ENCODE peak calls at places on chromosome 20, in nine cellular contexts. One of them, this sample, is unnamed.

GRCh38 chr20:61719691-61720347 is 345.9 kb downstream of the TAF4 start:
- DNase-seq in MM.1S: no peak
- DNase-seq in choroid plexus epithelial cell: no peak
- DNase-seq in mucosa of descending colon: no peak
- DNase-seq in cardiac muscle cell: no peak
- DNase-seq in mammary epithelial cell: no peak
- DNase-seq in dorsolateral prefrontal cortex: no peak
- DNase-seq in bronchial epithelial cell: no peak
- DNase-seq in IMR-90: no peak
- DNase-seq in this sample: no peak

GRCh38 chr20:62923669-62924566 is 2.4 kb downstream of the DIDO1 start:
- DNase-seq in mucosa of descending colon: no peak
- DNase-seq in cardiac muscle cell: no peak
- DNase-seq in MM.1S: no peak
- DNase-seq in IMR-90: no peak
- DNase-seq in dorsolateral prefrontal cortex: no peak
- DNase-seq in choroid plexus epithelial cell: no peak
- DNase-seq in bronchial epithelial cell: no peak
- DNase-seq in mammary epithelial cell: no peak
- DNase-seq in this sample: no peak

GRCh38 chr20:9392892-9393857 is 121.2 kb upstream of the LAMP5 start:
- DNase-seq in IMR-90: peak; percentile 73
- DNase-seq in cardiac muscle cell: peak; percentile 82
- DNase-seq in mammary epithelial cell: peak; percentile 40
- DNase-seq in dorsolateral prefrontal cortex: peak; percentile 74
- DNase-seq in MM.1S: peak; percentile 63
- DNase-seq in mucosa of descending colon: peak; percentile 65
- DNase-seq in choroid plexus epithelial cell: peak; percentile 81
- DNase-seq in bronchial epithelial cell: peak; percentile 47
- DNase-seq in this sample: no peak

GRCh38 chr20:31998246-31998645 is 12.0 kb upstream of the CCM2L start:
- DNase-seq in dorsolateral prefrontal cortex: no peak
- DNase-seq in bronchial epithelial cell: no peak
- DNase-seq in MM.1S: no peak
- DNase-seq in cardiac muscle cell: no peak
- DNase-seq in IMR-90: no peak
- DNase-seq in mammary epithelial cell: no peak
- DNase-seq in choroid plexus epithelial cell: no peak
- DNase-seq in mucosa of descending colon: no peak
- DNase-seq in this sample: no peak

GRCh38 chr20:35008411-35009342 is 53.0 kb downstream of the MYH7B start:
- DNase-seq in cardiac muscle cell: no peak
- DNase-seq in MM.1S: no peak
- DNase-seq in bronchial epithelial cell: no peak
- DNase-seq in mucosa of descending colon: no peak
- DNase-seq in dorsolateral prefrontal cortex: peak; percentile 36
- DNase-seq in choroid plexus epithelial cell: no peak
- DNase-seq in IMR-90: no peak
- DNase-seq in mammary epithelial cell: no peak
- DNase-seq in this sample: no peak

GRCh38 chr20:20410678-20411077 is 42.8 kb downstream of the INSM1 start:
- DNase-seq in MM.1S: no peak
- DNase-seq in choroid plexus epithelial cell: peak; percentile 7
- DNase-seq in mucosa of descending colon: peak; percentile 68
- DNase-seq in IMR-90: no peak
- DNase-seq in cardiac muscle cell: peak; percentile 71
- DNase-seq in dorsolateral prefrontal cortex: peak; percentile 59
- DNase-seq in mammary epithelial cell: no peak
- DNase-seq in bronchial epithelial cell: peak; percentile 10
- DNase-seq in this sample: no peak

GRCh38 chr20:49385471-49385870 is 97.0 kb downstream of the KCNB1 start:
- DNase-seq in bronchial epithelial cell: peak; percentile 37
- DNase-seq in mammary epithelial cell: peak; percentile 33
- DNase-seq in MM.1S: peak; percentile 36
- DNase-seq in mucosa of descending colon: peak; percentile 15
- DNase-seq in IMR-90: peak; percentile 22
- DNase-seq in cardiac muscle cell: peak; percentile 34
- DNase-seq in choroid plexus epithelial cell: peak; percentile 65
- DNase-seq in dorsolateral prefrontal cortex: no peak
- DNase-seq in this sample: no peak

GRCh38 chr20:48760403-48760889 is 67.4 kb downstream of the PREX1 start:
- DNase-seq in bronchial epithelial cell: peak; percentile 69
- DNase-seq in choroid plexus epithelial cell: peak; percentile 48
- DNase-seq in mammary epithelial cell: peak; percentile 27
- DNase-seq in mucosa of descending colon: peak; percentile 28
- DNase-seq in cardiac muscle cell: no peak
- DNase-seq in MM.1S: peak; percentile 61
- DNase-seq in IMR-90: peak; percentile 24
- DNase-seq in dorsolateral prefrontal cortex: no peak
- DNase-seq in this sample: no peak

GRCh38 chr20:58753929-58754551 is 61.4 kb downstream of the NPEPL1 start:
- DNase-seq in mammary epithelial cell: no peak
- DNase-seq in dorsolateral prefrontal cortex: no peak
- DNase-seq in choroid plexus epithelial cell: no peak
- DNase-seq in mucosa of descending colon: no peak
- DNase-seq in bronchial epithelial cell: no peak
- DNase-seq in IMR-90: no peak
- DNase-seq in MM.1S: no peak
- DNase-seq in cardiac muscle cell: no peak
- DNase-seq in this sample: no peak

GRCh38 chr20:58753267-58753928 is 60.8 kb downstream of the NPEPL1 start:
- DNase-seq in mammary epithelial cell: no peak
- DNase-seq in IMR-90: no peak
- DNase-seq in cardiac muscle cell: peak; percentile 2
- DNase-seq in mucosa of descending colon: no peak
- DNase-seq in bronchial epithelial cell: no peak
- DNase-seq in dorsolateral prefrontal cortex: no peak
- DNase-seq in choroid plexus epithelial cell: no peak
- DNase-seq in MM.1S: no peak
- DNase-seq in this sample: no peak

GRCh38 chr20:58752565-58752964 is 60.0 kb downstream of the NPEPL1 start:
- DNase-seq in cardiac muscle cell: no peak
- DNase-seq in MM.1S: no peak
- DNase-seq in mucosa of descending colon: no peak
- DNase-seq in IMR-90: no peak
- DNase-seq in choroid plexus epithelial cell: no peak
- DNase-seq in bronchial epithelial cell: no peak
- DNase-seq in mammary epithelial cell: no peak
- DNase-seq in dorsolateral prefrontal cortex: no peak
- DNase-seq in this sample: no peak

GRCh38 chr20:58749979-58750378 is 57.4 kb downstream of the NPEPL1 start:
- DNase-seq in mucosa of descending colon: no peak
- DNase-seq in cardiac muscle cell: no peak
- DNase-seq in bronchial epithelial cell: no peak
- DNase-seq in IMR-90: no peak
- DNase-seq in MM.1S: no peak
- DNase-seq in dorsolateral prefrontal cortex: no peak
- DNase-seq in choroid plexus epithelial cell: no peak
- DNase-seq in mammary epithelial cell: no peak
- DNase-seq in this sample: no peak

GRCh38 chr20:58751956-58752355 is 59.4 kb downstream of the NPEPL1 start:
- DNase-seq in mucosa of descending colon: no peak
- DNase-seq in cardiac muscle cell: no peak
- DNase-seq in MM.1S: no peak
- DNase-seq in mammary epithelial cell: no peak
- DNase-seq in bronchial epithelial cell: no peak
- DNase-seq in dorsolateral prefrontal cortex: no peak
- DNase-seq in IMR-90: no peak
- DNase-seq in choroid plexus epithelial cell: no peak
- DNase-seq in this sample: no peak
- H3K4me3 ChIP-seq in mucosa of descending colon: no peak overlapping the region
- H3K4me3 ChIP-seq in cardiac muscle cell: no peak overlapping the region
- H3K4me3 ChIP-seq in MM.1S: no peak overlapping the region
- H3K4me3 ChIP-seq in mammary epithelial cell: no peak overlapping the region
- H3K4me3 ChIP-seq in bronchial epithelial cell: no peak overlapping the region
- H3K4me3 ChIP-seq in dorsolateral prefrontal cortex: no peak overlapping the region
- H3K4me3 ChIP-seq in IMR-90: no peak overlapping the region
- H3K4me3 ChIP-seq in choroid plexus epithelial cell: no peak overlapping the region
- H3K4me3 ChIP-seq in this sample: no peak overlapping the region

DNA sequence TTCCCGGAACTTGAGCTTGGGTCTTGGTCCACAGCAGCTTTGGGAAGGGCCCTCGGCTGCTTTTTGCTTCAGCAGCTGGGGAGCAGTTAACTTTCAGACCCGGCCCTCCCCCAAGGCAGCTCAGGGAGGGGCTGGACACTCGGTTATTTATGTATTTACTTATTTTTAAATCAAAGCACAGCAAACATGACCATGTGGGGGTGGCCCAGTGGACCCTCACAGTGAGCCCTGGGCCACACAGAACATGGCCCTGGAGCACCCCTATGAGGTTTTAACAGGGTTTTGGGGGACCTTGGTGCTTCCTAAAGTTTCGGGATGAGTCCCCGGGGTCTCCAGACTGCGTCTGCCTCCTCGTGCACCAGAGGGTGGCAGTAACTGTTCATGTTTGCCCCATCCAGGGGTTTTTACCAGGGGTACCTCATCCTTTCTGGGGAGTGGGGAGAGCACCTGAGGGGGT is 26.6 kb upstream of the NPBWR2 start:
- DNase-seq in IMR-90: no peak
- DNase-seq in MM.1S: no peak
- DNase-seq in mammary epithelial cell: no peak
- DNase-seq in choroid plexus epithelial cell: peak; percentile 13
- DNase-seq in mucosa of descending colon: no peak
- DNase-seq in cardiac muscle cell: no peak
- DNase-seq in bronchial epithelial cell: no peak
- DNase-seq in dorsolateral prefrontal cortex: no peak
- DNase-seq in this sample: no peak
- TF ChIP-seq CTCF in IMR-90: peak; percentile 34
- TF ChIP-seq CTCF in MM.1S: no peak
- TF ChIP-seq CTCF in mammary epithelial cell: peak; percentile 22
- TF ChIP-seq CTCF in choroid plexus epithelial cell: peak; percentile 55
- TF ChIP-seq CTCF in mucosa of descending colon: no peak
- TF ChIP-seq CTCF in cardiac muscle cell: peak; percentile 2
- TF ChIP-seq CTCF in bronchial epithelial cell: no peak
- TF ChIP-seq CTCF in dorsolateral prefrontal cortex: no peak
- TF ChIP-seq CTCF in this sample: peak; percentile 41

GRCh38 chr20:33707668-33708067 is 12.4 kb downstream of the PXMP4 start:
- DNase-seq in cardiac muscle cell: no peak
- DNase-seq in bronchial epithelial cell: no peak
- DNase-seq in choroid plexus epithelial cell: no peak
- DNase-seq in mammary epithelial cell: no peak
- DNase-seq in IMR-90: no peak
- DNase-seq in mucosa of descending colon: no peak
- DNase-seq in dorsolateral prefrontal cortex: no peak
- DNase-seq in MM.1S: no peak
- DNase-seq in this sample: no peak

GRCh38 chr20:33710681-33711445 is 9.2 kb downstream of the PXMP4 start:
- DNase-seq in mucosa of descending colon: no peak
- DNase-seq in dorsolateral prefrontal cortex: no peak
- DNase-seq in IMR-90: no peak
- DNase-seq in cardiac muscle cell: no peak
- DNase-seq in MM.1S: no peak
- DNase-seq in bronchial epithelial cell: no peak
- DNase-seq in choroid plexus epithelial cell: no peak
- DNase-seq in mammary epithelial cell: no peak
- DNase-seq in this sample: no peak

GRCh38 chr20:33709398-33709797 is 10.7 kb downstream of the PXMP4 start:
- DNase-seq in cardiac muscle cell: no peak
- DNase-seq in dorsolateral prefrontal cortex: no peak
- DNase-seq in IMR-90: no peak
- DNase-seq in choroid plexus epithelial cell: no peak
- DNase-seq in mammary epithelial cell: no peak
- DNase-seq in bronchial epithelial cell: no peak
- DNase-seq in mucosa of descending colon: no peak
- DNase-seq in MM.1S: no peak
- DNase-seq in this sample: no peak

GRCh38 chr20:33711446-33711738 is 8.7 kb downstream of the PXMP4 start:
- DNase-seq in dorsolateral prefrontal cortex: no peak
- DNase-seq in mucosa of descending colon: no peak
- DNase-seq in IMR-90: no peak
- DNase-seq in cardiac muscle cell: no peak
- DNase-seq in MM.1S: no peak
- DNase-seq in bronchial epithelial cell: no peak
- DNase-seq in choroid plexus epithelial cell: no peak
- DNase-seq in mammary epithelial cell: no peak
- DNase-seq in this sample: no peak

DNA sequence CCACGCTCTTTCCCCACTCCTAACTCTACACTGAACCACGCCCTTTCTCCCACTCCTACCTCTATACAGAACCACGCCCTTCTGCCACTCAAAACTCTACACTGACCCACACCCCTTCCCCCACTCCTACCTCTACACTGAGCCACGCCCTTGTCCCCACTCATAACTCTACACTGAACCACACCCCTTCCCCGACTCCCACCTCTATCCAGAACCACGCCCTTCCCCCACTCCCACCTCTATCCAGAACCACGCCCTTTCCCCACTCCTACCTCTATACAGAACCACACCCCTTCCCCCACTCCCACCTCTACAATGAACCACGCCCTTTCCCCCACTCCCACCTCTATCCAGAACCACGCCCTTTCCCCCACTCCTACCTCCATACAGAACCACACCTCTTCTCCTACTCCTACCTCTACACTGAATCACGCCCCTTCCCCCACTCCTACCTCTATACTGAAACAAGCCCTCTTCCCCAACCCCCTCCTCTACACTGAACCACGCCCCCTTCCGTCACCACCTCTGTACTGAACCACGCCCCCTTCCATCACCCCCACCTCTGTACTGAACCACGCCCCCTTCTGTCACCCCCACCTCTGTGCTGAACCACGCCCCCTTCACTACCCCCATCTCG is 10.1 kb downstream of the PXMP4 start:
- DNase-seq in dorsolateral prefrontal cortex: no peak
- DNase-seq in choroid plexus epithelial cell: no peak
- DNase-seq in MM.1S: no peak
- DNase-seq in mucosa of descending colon: no peak
- DNase-seq in bronchial epithelial cell: no peak
- DNase-seq in IMR-90: no peak
- DNase-seq in mammary epithelial cell: no peak
- DNase-seq in cardiac muscle cell: no peak
- DNase-seq in this sample: no peak
- H3K4me3 ChIP-seq in dorsolateral prefrontal cortex: no peak overlapping the region
- H3K4me3 ChIP-seq in choroid plexus epithelial cell: no peak overlapping the region
- H3K4me3 ChIP-seq in MM.1S: no peak overlapping the region
- H3K4me3 ChIP-seq in mucosa of descending colon: no peak overlapping the region
- H3K4me3 ChIP-seq in bronchial epithelial cell: no peak overlapping the region
- H3K4me3 ChIP-seq in IMR-90: no peak overlapping the region
- H3K4me3 ChIP-seq in mammary epithelial cell: no peak overlapping the region
- H3K4me3 ChIP-seq in cardiac muscle cell: no peak overlapping the region
- H3K4me3 ChIP-seq in this sample: no peak overlapping the region

GRCh38 chr20:3231116-3231515 is 7.9 kb downstream of the SLC4A11 start:
- DNase-seq in bronchial epithelial cell: no peak
- DNase-seq in choroid plexus epithelial cell: no peak
- DNase-seq in IMR-90: no peak
- DNase-seq in mucosa of descending colon: no peak
- DNase-seq in cardiac muscle cell: no peak
- DNase-seq in MM.1S: no peak
- DNase-seq in dorsolateral prefrontal cortex: no peak
- DNase-seq in mammary epithelial cell: no peak
- DNase-seq in this sample: no peak

GRCh38 chr20:3235661-3236324 is 3.2 kb downstream of the SLC4A11 start:
- DNase-seq in dorsolateral prefrontal cortex: no peak
- DNase-seq in choroid plexus epithelial cell: no peak
- DNase-seq in cardiac muscle cell: no peak
- DNase-seq in mucosa of descending colon: no peak
- DNase-seq in IMR-90: peak; percentile 47
- DNase-seq in bronchial epithelial cell: peak; percentile 79
- DNase-seq in mammary epithelial cell: peak; percentile 73
- DNase-seq in MM.1S: no peak
- DNase-seq in this sample: no peak

GRCh38 chr20:3233991-3234498 is 4.9 kb downstream of the SLC4A11 start:
- DNase-seq in dorsolateral prefrontal cortex: no peak
- DNase-seq in cardiac muscle cell: no peak
- DNase-seq in mammary epithelial cell: no peak
- DNase-seq in choroid plexus epithelial cell: no peak
- DNase-seq in IMR-90: no peak
- DNase-seq in mucosa of descending colon: no peak
- DNase-seq in MM.1S: no peak
- DNase-seq in bronchial epithelial cell: no peak
- DNase-seq in this sample: no peak

GRCh38 chr20:3231889-3232588 is 7.0 kb downstream of the SLC4A11 start:
- DNase-seq in mucosa of descending colon: no peak
- DNase-seq in dorsolateral prefrontal cortex: no peak
- DNase-seq in mammary epithelial cell: no peak
- DNase-seq in bronchial epithelial cell: no peak
- DNase-seq in IMR-90: no peak
- DNase-seq in MM.1S: no peak
- DNase-seq in choroid plexus epithelial cell: no peak
- DNase-seq in cardiac muscle cell: no peak
- DNase-seq in this sample: no peak

GRCh38 chr20:3233131-3233990 is 5.6 kb downstream of the SLC4A11 start:
- DNase-seq in mammary epithelial cell: no peak
- DNase-seq in dorsolateral prefrontal cortex: no peak
- DNase-seq in IMR-90: no peak
- DNase-seq in mucosa of descending colon: no peak
- DNase-seq in bronchial epithelial cell: no peak
- DNase-seq in cardiac muscle cell: no peak
- DNase-seq in choroid plexus epithelial cell: no peak
- DNase-seq in MM.1S: no peak
- DNase-seq in this sample: no peak
- TF ChIP-seq CTCF in mammary epithelial cell: no peak
- TF ChIP-seq CTCF in dorsolateral prefrontal cortex: no peak
- TF ChIP-seq CTCF in IMR-90: no peak
- TF ChIP-seq CTCF in mucosa of descending colon: no peak
- TF ChIP-seq CTCF in bronchial epithelial cell: no peak
- TF ChIP-seq CTCF in cardiac muscle cell: no peak
- TF ChIP-seq CTCF in choroid plexus epithelial cell: no peak
- TF ChIP-seq CTCF in MM.1S: no peak
- TF ChIP-seq CTCF in this sample: no peak

This sample was measured in retinal pigment epithelial cell.